ENCODE peak calls at places on chromosomes 7 and 10, in four cellular contexts. One of them, this sample, is unnamed.

GRCh38 chr7:45581271-45581780 is 7.2 kb downstream of the ADCY1 start:
- DNase-seq in left ventricle myocardium superior: no peak
- DNase-seq in omental fat pad: no peak
- DNase-seq in HFFc6: no peak
- DNase-seq in this sample: no peak

GRCh38 chr10:64738462-64738861 is 1217.3 kb downstream of the REEP3 start:
- DNase-seq in left ventricle myocardium superior: no peak
- DNase-seq in omental fat pad: no peak
- DNase-seq in HFFc6: no peak
- DNase-seq in this sample: no peak

GRCh38 chr7:156947120-156947843 is 2.2 kb upstream of the NOM1 start:
- DNase-seq in HFFc6: no peak
- DNase-seq in omental fat pad: no peak
- DNase-seq in left ventricle myocardium superior: no peak
- DNase-seq in this sample: no peak

GRCh38 chr7:45890902-45891461 is 2.7 kb downstream of the IGFBP1 start:
- DNase-seq in HFFc6: peak
- DNase-seq in omental fat pad: no peak
- DNase-seq in left ventricle myocardium superior: no peak
- DNase-seq in this sample: peak

GRCh38 chr10:52111151-52111891 is 202.8 kb upstream of the DKK1 start:
- DNase-seq in omental fat pad: no peak
- DNase-seq in HFFc6: no peak
- DNase-seq in left ventricle myocardium superior: no peak
- DNase-seq in this sample: no peak

GRCh38 chr10:126640391-126640790 is 30.1 kb downstream of the C10orf90 start:
- DNase-seq in omental fat pad: no peak
- DNase-seq in left ventricle myocardium superior: no peak
- DNase-seq in HFFc6: no peak
- DNase-seq in this sample: no peak

GRCh38 chr10:46544989-46545791 is 11.3 kb downstream of the GPRIN2 start:
- DNase-seq in omental fat pad: peak
- DNase-seq in left ventricle myocardium superior: peak
- DNase-seq in HFFc6: peak
- DNase-seq in this sample: no peak

GRCh38 chr10:49649936-49650723 is 29.3 kb upstream of the C10orf53 start:
- DNase-seq in HFFc6: no peak
- DNase-seq in left ventricle myocardium superior: no peak
- DNase-seq in omental fat pad: no peak
- DNase-seq in this sample: no peak

GRCh38 chr7:37927739-37928444 is 7.5 kb downstream of the EPDR1 start:
- DNase-seq in omental fat pad: no peak
- DNase-seq in HFFc6: no peak
- DNase-seq in left ventricle myocardium superior: no peak
- DNase-seq in this sample: no peak

GRCh38 chr10:12513775-12514663 is 164.7 kb downstream of the CAMK1D start:
- DNase-seq in left ventricle myocardium superior: no peak
- DNase-seq in omental fat pad: no peak
- DNase-seq in HFFc6: no peak
- DNase-seq in this sample: no peak

GRCh38 chr10:97543025-97543546 is 29.5 kb upstream of the ANKRD2 start:
- DNase-seq in omental fat pad: peak
- DNase-seq in left ventricle myocardium superior: peak
- DNase-seq in HFFc6: peak
- DNase-seq in this sample: peak

GRCh38 chr7:2924866-2925840 is 81.0 kb upstream of the GNA12 start:
- DNase-seq in left ventricle myocardium superior: peak
- DNase-seq in omental fat pad: no peak
- DNase-seq in HFFc6: no peak
- DNase-seq in this sample: no peak

GRCh38 chr10:95291634-95292039 is 834 bp upstream of the PDLIM1 start:
- DNase-seq in omental fat pad: no peak
- DNase-seq in HFFc6: no peak
- DNase-seq in left ventricle myocardium superior: no peak
- DNase-seq in this sample: no peak

GRCh38 chr7:86833360-86833759 is 189.7 kb downstream of the GRM3 start:
- DNase-seq in left ventricle myocardium superior: no peak
- DNase-seq in omental fat pad: no peak
- DNase-seq in HFFc6: no peak
- DNase-seq in this sample: no peak

GRCh38 chr7:41199136-41199535 is 503.8 kb downstream of the INHBA start:
- DNase-seq in HFFc6: no peak
- DNase-seq in omental fat pad: no peak
- DNase-seq in left ventricle myocardium superior: no peak
- DNase-seq in this sample: no peak

GRCh38 chr10:131870831-131871672 is 29.8 kb upstream of the PPP2R2D start:
- DNase-seq in omental fat pad: no peak
- DNase-seq in left ventricle myocardium superior: no peak
- DNase-seq in HFFc6: no peak
- DNase-seq in this sample: no peak

GRCh38 chr10:5297466-5297865 is 67.3 kb upstream of the UCN3 start:
- DNase-seq in left ventricle myocardium superior: peak
- DNase-seq in omental fat pad: no peak
- DNase-seq in HFFc6: no peak
- DNase-seq in this sample: no peak

GRCh38 chr10:70985824-70986336 is 97.5 kb upstream of the PCBD1 start:
- DNase-seq in left ventricle myocardium superior: peak
- DNase-seq in HFFc6: no peak
- DNase-seq in omental fat pad: no peak
- DNase-seq in this sample: no peak

GRCh38 chr7:137903382-137904169 is 56.8 kb upstream of the DGKI start:
- DNase-seq in HFFc6: peak
- DNase-seq in omental fat pad: no peak
- DNase-seq in left ventricle myocardium superior: no peak
- DNase-seq in this sample: peak

GRCh38 chr10:112949875-112950507 is at the start of gene TCF7L2:
- DNase-seq in omental fat pad: peak
- DNase-seq in left ventricle myocardium superior: peak
- DNase-seq in HFFc6: peak
- DNase-seq in this sample: peak

GRCh38 chr7:129778770-129779601 is 167.5 kb downstream of the NRF1 start:
- DNase-seq in left ventricle myocardium superior: no peak
- DNase-seq in omental fat pad: no peak
- DNase-seq in HFFc6: no peak
- DNase-seq in this sample: no peak

This sample was measured in RCC 7860.